ENCODE peak calls at places on chromosomes 7 and 10, in five cellular contexts. K is MCF 10A; E is colonic mucosa; A is H1; G is CD8-positive, alpha-beta T cell. I is an unnamed sample.

GRCh38 chr10:97332586-97333350 is 1.8 kb downstream of the FRAT2 start:
- DNase-seq in K (peak), E (peak), A (no peak), G (no peak), I (no peak)

GRCh38 chr10:30151581-30152389 is 92.4 kb upstream of the JCAD start:
- DNase-seq in K (peak), E (no peak), A (peak), G (no peak), I (no peak)

GRCh38 chr7:12440229-12440628 is 36.6 kb upstream of the VWDE start:
- DNase-seq in K (no peak), E (no peak), A (no peak), G (no peak), I (no peak)

GRCh38 chr7:36185092-36185491 is 32.0 kb downstream of the EEPD1 start:
- DNase-seq in K (no peak), E (no peak), A (no peak), G (no peak), I (no peak)

GRCh38 chr10:114002422-114002821 is 41.2 kb upstream of the ADRB1 start:
- DNase-seq in K (no peak), E (no peak), A (no peak), G (no peak), I (no peak)

GRCh38 chr7:151060416-151061234 is 1.2 kb downstream of the SLC4A2 start:
- DNase-seq in K (peak), E (peak), A (no peak), G (no peak), I (no peak)

GRCh38 chr10:130221456-130222375 is 85.5 kb downstream of the GLRX3 start:
- DNase-seq in K (no peak), E (no peak), A (no peak), G (no peak), I (no peak)

GRCh38 chr7:71661671-71662224 is 529.8 kb downstream of the GALNT17 start:
- DNase-seq in K (no peak), E (no peak), A (no peak), G (no peak), I (no peak)

GRCh38 chr10:5047912-5048628 is 44.4 kb upstream of the AKR1C2 start:
- DNase-seq in K (no peak), E (no peak), A (no peak), G (no peak), I (no peak)

GRCh38 chr7:28573751-28574295 is 161.5 kb downstream of the CREB5 start:
- DNase-seq in K (peak), E (no peak), A (no peak), G (no peak), I (no peak)

GRCh38 chr10:29140151-29140550 is 148.7 kb upstream of the LYZL1 start:
- DNase-seq in K (no peak), E (no peak), A (no peak), G (no peak), I (no peak)

GRCh38 chr10:29144126-29144525 is 144.7 kb upstream of the LYZL1 start:
- DNase-seq in K (no peak), E (no peak), A (no peak), G (no peak), I (no peak)

GRCh38 chr10:29140991-29141390 is 147.9 kb upstream of the LYZL1 start:
- DNase-seq in K (peak), E (no peak), A (no peak), G (no peak), I (no peak)

GRCh38 chr10:29141761-29142160 is 147.1 kb upstream of the LYZL1 start:
- DNase-seq in K (no peak), E (no peak), A (no peak), G (no peak), I (no peak)

GRCh38 chr10:29142516-29143314 is 146.2 kb upstream of the LYZL1 start:
- DNase-seq in K (no peak), E (no peak), A (peak), G (no peak), I (no peak)
- TF ChIP-seq CTCF in K (no peak), E (no peak), A (no peak), G (no peak), I (peak)

GRCh38 chr7:3240826-3241430 is 60.1 kb upstream of the SDK1 start:
- DNase-seq in K (no peak), E (no peak), A (no peak), G (no peak), I (no peak)
- TF ChIP-seq CTCF in K (no peak), E (no peak), A (no peak), G (no peak), I (no peak)

GRCh38 chr7:156475666-156476065 is 164.9 kb upstream of the RNF32 start:
- DNase-seq in K (peak), E (no peak), A (no peak), G (no peak), I (no peak)

GRCh38 chr7:156472267-156472666 is 168.3 kb upstream of the RNF32 start:
- DNase-seq in K (no peak), E (no peak), A (no peak), G (no peak), I (no peak)

GRCh38 chr7:156473476-156474240 is 166.9 kb upstream of the RNF32 start:
- DNase-seq in K (peak), E (peak), A (peak), G (peak), I (no peak)

GRCh38 chr7:156474241-156474743 is 166.3 kb upstream of the RNF32 start:
- DNase-seq in K (peak), E (no peak), A (no peak), G (no peak), I (no peak)

DNA sequence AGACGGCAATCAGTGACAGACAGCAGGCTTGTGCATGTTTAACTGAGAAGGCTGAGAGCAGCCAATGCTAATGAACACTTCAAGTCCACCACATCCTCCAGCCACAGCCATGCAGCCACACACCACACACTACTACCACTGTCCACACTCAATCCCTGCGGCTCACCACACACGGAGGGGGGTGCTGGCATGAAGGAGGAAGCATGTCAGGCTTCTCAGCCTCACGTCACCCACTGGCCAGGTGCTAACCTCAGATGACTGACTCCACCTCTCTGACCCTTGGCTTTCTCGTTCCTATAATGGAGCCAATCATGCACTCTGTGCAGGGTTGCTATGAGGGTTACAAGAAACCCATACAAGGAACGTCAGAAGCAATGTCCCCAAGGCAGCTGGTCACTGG is 165.4 kb upstream of the RNF32 start:
- DNase-seq in K (no peak), E (no peak), A (peak), G (no peak), I (no peak)
- TF ChIP-seq CTCF in K (no peak), E (no peak), A (no peak), G (no peak), I (no peak)

GRCh38 chr10:89245802-89246201 is 5.8 kb downstream of the LIPA start:
- DNase-seq in K (no peak), E (no peak), A (no peak), G (no peak), I (no peak)
- TF ChIP-seq CTCF in K (no peak), E (no peak), A (no peak), G (no peak), I (no peak)

I was measured in progenitor cell of endocrine pancreas.